ENCODE peak calls at places on chromosomes 16 and 17, in six cellular contexts. One of them, this sample, is unnamed.

GRCh38 chr17:19383681-19384470 is 3.1 kb downstream of the MFAP4 start:
- DNase-seq in IMR-90: peak; percentile 37
- DNase-seq in MM.1S: no peak
- DNase-seq in CD4-positive, CD25-positive, alpha-beta regulatory T cell: no peak
- DNase-seq in HAP-1: no peak
- DNase-seq in mucosa of descending colon: no peak
- DNase-seq in this sample: no peak

GRCh38 chr16:82672676-82673075 is 45.9 kb downstream of the CDH13 start:
- DNase-seq in IMR-90: peak; percentile 17
- DNase-seq in MM.1S: no peak
- DNase-seq in CD4-positive, CD25-positive, alpha-beta regulatory T cell: no peak
- DNase-seq in HAP-1: no peak
- DNase-seq in mucosa of descending colon: no peak
- DNase-seq in this sample: no peak

GRCh38 chr17:31096106-31096436 is 1.3 kb downstream of the NF1 start:
- DNase-seq in IMR-90: no peak
- DNase-seq in MM.1S: no peak
- DNase-seq in CD4-positive, CD25-positive, alpha-beta regulatory T cell: no peak
- DNase-seq in HAP-1: no peak
- DNase-seq in mucosa of descending colon: no peak
- DNase-seq in this sample: no peak

GRCh38 chr17:1174490-1174889 is 5.3 kb downstream of the ABR start:
- DNase-seq in IMR-90: no peak
- DNase-seq in MM.1S: no peak
- DNase-seq in CD4-positive, CD25-positive, alpha-beta regulatory T cell: no peak
- DNase-seq in HAP-1: no peak
- DNase-seq in mucosa of descending colon: no peak
- DNase-seq in this sample: no peak

GRCh38 chr16:35011-35775 is 18.2 kb downstream of the POLR3K start:
- DNase-seq in IMR-90: no peak
- DNase-seq in MM.1S: no peak
- DNase-seq in CD4-positive, CD25-positive, alpha-beta regulatory T cell: no peak
- DNase-seq in HAP-1: no peak
- DNase-seq in mucosa of descending colon: no peak
- DNase-seq in this sample: no peak

GRCh38 chr17:27810902-27811557 is 10.7 kb upstream of the NOS2 start:
- DNase-seq in IMR-90: peak; percentile 58
- DNase-seq in MM.1S: no peak
- DNase-seq in CD4-positive, CD25-positive, alpha-beta regulatory T cell: no peak
- DNase-seq in HAP-1: no peak
- DNase-seq in mucosa of descending colon: no peak
- DNase-seq in this sample: no peak

GRCh38 chr16:54986404-54986803 is 55.7 kb downstream of the IRX5 start:
- DNase-seq in IMR-90: no peak
- DNase-seq in MM.1S: no peak
- DNase-seq in CD4-positive, CD25-positive, alpha-beta regulatory T cell: no peak
- DNase-seq in HAP-1: no peak
- DNase-seq in mucosa of descending colon: no peak
- DNase-seq in this sample: no peak

GRCh38 chr16:30535777-30536190 is 1.1 kb upstream of the ZNF747 start:
- DNase-seq in IMR-90: peak; percentile 62
- DNase-seq in MM.1S: no peak
- DNase-seq in CD4-positive, CD25-positive, alpha-beta regulatory T cell: peak; percentile 45
- DNase-seq in HAP-1: peak; percentile 59
- DNase-seq in mucosa of descending colon: peak; percentile 80
- DNase-seq in this sample: peak; percentile 50

GRCh38 chr16:80816372-80816771 is 12.0 kb upstream of the CDYL2 start:
- DNase-seq in IMR-90: no peak
- DNase-seq in MM.1S: no peak
- DNase-seq in CD4-positive, CD25-positive, alpha-beta regulatory T cell: no peak
- DNase-seq in HAP-1: no peak
- DNase-seq in mucosa of descending colon: no peak
- DNase-seq in this sample: no peak

GRCh38 chr17:4715071-4715749 is 4.8 kb downstream of the ARRB2 start:
- DNase-seq in IMR-90: no peak
- DNase-seq in MM.1S: no peak
- DNase-seq in CD4-positive, CD25-positive, alpha-beta regulatory T cell: peak; percentile 24
- DNase-seq in HAP-1: no peak
- DNase-seq in mucosa of descending colon: no peak
- DNase-seq in this sample: peak; percentile 46

GRCh38 chr17:66459811-66460270 is 157.4 kb downstream of the PRKCA start:
- DNase-seq in IMR-90: peak; percentile 99
- DNase-seq in MM.1S: no peak
- DNase-seq in CD4-positive, CD25-positive, alpha-beta regulatory T cell: no peak
- DNase-seq in HAP-1: no peak
- DNase-seq in mucosa of descending colon: peak; percentile 45
- DNase-seq in this sample: no peak

GRCh38 chr17:74943808-74944522 is 8.3 kb downstream of the OTOP3 start:
- DNase-seq in IMR-90: no peak
- DNase-seq in MM.1S: no peak
- DNase-seq in CD4-positive, CD25-positive, alpha-beta regulatory T cell: no peak
- DNase-seq in HAP-1: no peak
- DNase-seq in mucosa of descending colon: peak; percentile 50
- DNase-seq in this sample: no peak

GRCh38 chr17:44331249-44331760 is 6.7 kb upstream of the SLC25A39 start:
- DNase-seq in IMR-90: peak; percentile 58
- DNase-seq in MM.1S: peak; percentile 90
- DNase-seq in CD4-positive, CD25-positive, alpha-beta regulatory T cell: peak; percentile 73
- DNase-seq in HAP-1: peak; percentile 74
- DNase-seq in mucosa of descending colon: peak; percentile 91
- DNase-seq in this sample: peak; percentile 62

GRCh38 chr17:14745541-14745940 is 444.7 kb downstream of the HS3ST3B1 start:
- DNase-seq in IMR-90: peak; percentile 43
- DNase-seq in MM.1S: no peak
- DNase-seq in CD4-positive, CD25-positive, alpha-beta regulatory T cell: no peak
- DNase-seq in HAP-1: no peak
- DNase-seq in mucosa of descending colon: no peak
- DNase-seq in this sample: no peak

GRCh38 chr17:22692801-22693171 is 1000.5 kb downstream of the KCNJ18 start:
- DNase-seq in IMR-90: no peak
- DNase-seq in MM.1S: no peak
- DNase-seq in CD4-positive, CD25-positive, alpha-beta regulatory T cell: no peak
- DNase-seq in HAP-1: no peak
- DNase-seq in mucosa of descending colon: no peak
- DNase-seq in this sample: no peak

GRCh38 chr16:56591377-56592060 is 2.2 kb downstream of the MT3 start:
- DNase-seq in IMR-90: no peak
- DNase-seq in MM.1S: no peak
- DNase-seq in CD4-positive, CD25-positive, alpha-beta regulatory T cell: no peak
- DNase-seq in HAP-1: no peak
- DNase-seq in mucosa of descending colon: no peak
- DNase-seq in this sample: no peak

GRCh38 chr17:7019839-7020519 is 2.9 kb upstream of the BCL6B start:
- DNase-seq in IMR-90: peak; percentile 23
- DNase-seq in MM.1S: no peak
- DNase-seq in CD4-positive, CD25-positive, alpha-beta regulatory T cell: no peak
- DNase-seq in HAP-1: no peak
- DNase-seq in mucosa of descending colon: peak; percentile 71
- DNase-seq in this sample: no peak

GRCh38 chr17:28707339-28707720 is 4.4 kb downstream of the PROCA1 start:
- DNase-seq in IMR-90: no peak
- DNase-seq in MM.1S: no peak
- DNase-seq in CD4-positive, CD25-positive, alpha-beta regulatory T cell: no peak
- DNase-seq in HAP-1: no peak
- DNase-seq in mucosa of descending colon: no peak
- DNase-seq in this sample: no peak

GRCh38 chr17:82161216-82161615 is 51.4 kb downstream of the CCDC57 start:
- DNase-seq in IMR-90: no peak
- DNase-seq in MM.1S: no peak
- DNase-seq in CD4-positive, CD25-positive, alpha-beta regulatory T cell: no peak
- DNase-seq in HAP-1: no peak
- DNase-seq in mucosa of descending colon: no peak
- DNase-seq in this sample: no peak

GRCh38 chr17:28727727-28728363 is 743 bp upstream of the NEK8 start:
- DNase-seq in IMR-90: peak; percentile 48
- DNase-seq in MM.1S: peak; percentile 94
- DNase-seq in CD4-positive, CD25-positive, alpha-beta regulatory T cell: peak; percentile 84
- DNase-seq in HAP-1: peak; percentile 68
- DNase-seq in mucosa of descending colon: peak; percentile 79
- DNase-seq in this sample: peak; percentile 73

DNA sequence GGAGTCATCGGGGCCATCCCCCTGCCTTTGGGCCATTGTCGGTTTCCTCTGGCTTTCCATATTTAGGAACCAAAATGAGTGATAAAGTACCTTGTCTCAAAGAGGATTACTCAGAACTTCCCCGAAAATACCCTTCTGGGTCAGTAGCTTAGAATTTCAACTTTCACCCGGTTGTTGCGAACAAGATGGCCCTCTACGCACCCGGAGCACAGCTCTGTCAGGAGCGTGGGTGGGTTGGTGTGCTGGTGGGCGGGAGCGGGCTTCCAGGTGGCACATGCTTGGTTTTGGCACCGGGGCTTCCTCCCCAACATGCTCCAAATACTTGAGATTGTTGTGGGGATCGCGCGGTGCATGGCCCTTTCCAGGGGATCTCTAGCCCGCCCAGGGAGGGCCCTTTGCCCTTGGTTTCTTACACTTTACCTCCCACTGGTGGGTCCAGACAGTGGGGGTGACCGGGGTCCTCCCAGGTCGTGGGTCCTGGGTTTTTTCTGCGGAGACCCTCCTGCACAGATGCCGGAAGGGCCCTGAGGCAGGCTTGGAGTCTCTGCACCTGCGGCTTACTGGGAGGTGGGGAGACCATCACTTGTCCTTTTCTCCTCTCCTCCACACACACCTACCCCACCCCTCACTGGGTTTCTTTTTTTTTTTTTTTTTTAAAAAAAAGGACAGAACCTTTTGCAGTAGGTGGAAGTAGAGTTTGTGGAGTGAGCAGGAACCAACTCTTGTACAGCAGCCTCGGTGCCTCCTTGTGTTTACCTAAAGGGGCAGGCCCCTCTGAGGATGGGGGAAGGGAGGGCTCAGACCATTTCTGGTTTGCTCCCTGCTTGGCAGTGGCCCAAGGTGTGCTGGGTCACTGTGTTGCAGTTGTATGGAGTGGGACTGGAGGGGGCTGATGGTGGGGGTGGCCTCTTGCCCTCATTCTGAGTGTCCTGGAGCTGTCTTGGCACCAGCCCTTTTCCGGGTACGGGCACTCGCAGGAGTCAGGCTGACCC is 142.1 kb downstream of the SEC14L1 start:
- DNase-seq in IMR-90: peak; percentile 43
- DNase-seq in MM.1S: no peak
- DNase-seq in CD4-positive, CD25-positive, alpha-beta regulatory T cell: no peak
- DNase-seq in HAP-1: no peak
- DNase-seq in mucosa of descending colon: peak; percentile 77
- DNase-seq in this sample: no peak
- H3K4me3 ChIP-seq in IMR-90: no peak overlapping the region
- H3K4me3 ChIP-seq in MM.1S: no peak overlapping the region
- H3K4me3 ChIP-seq in CD4-positive, CD25-positive, alpha-beta regulatory T cell: no peak overlapping the region
- H3K4me3 ChIP-seq in HAP-1: peak overlapping the region; percentile 93
- H3K4me3 ChIP-seq in mucosa of descending colon: no peak overlapping the region
- H3K4me3 ChIP-seq in this sample: no peak overlapping the region

GRCh38 chr17:48542956-48543853 is 1.7 kb downstream of the HOXB2 start:
- DNase-seq in IMR-90: peak; percentile 67
- DNase-seq in MM.1S: peak; percentile 45
- DNase-seq in CD4-positive, CD25-positive, alpha-beta regulatory T cell: peak; percentile 63
- DNase-seq in HAP-1: peak; percentile 26
- DNase-seq in mucosa of descending colon: peak; percentile 47
- DNase-seq in this sample: peak; percentile 55
- H3K36me3 ChIP-seq in IMR-90: peaks cover 20% of the 10 kb centered on the region
- H3K36me3 ChIP-seq in MM.1S: no peaks in the 10 kb centered on the region
- H3K36me3 ChIP-seq in CD4-positive, CD25-positive, alpha-beta regulatory T cell: no peaks in the 10 kb centered on the region
- H3K36me3 ChIP-seq in HAP-1: peaks cover 15% of the 10 kb centered on the region
- H3K36me3 ChIP-seq in mucosa of descending colon: no peaks in the 10 kb centered on the region
- H3K36me3 ChIP-seq in this sample: peaks cover 5% of the 10 kb centered on the region

GRCh38 chr16:75318737-75319136 is 67.3 kb upstream of the BCAR1 start:
- DNase-seq in IMR-90: no peak
- DNase-seq in MM.1S: no peak
- DNase-seq in CD4-positive, CD25-positive, alpha-beta regulatory T cell: no peak
- DNase-seq in HAP-1: no peak
- DNase-seq in mucosa of descending colon: no peak
- DNase-seq in this sample: no peak

GRCh38 chr16:75322706-75323105 is 71.3 kb upstream of the BCAR1 start:
- DNase-seq in IMR-90: peak; percentile 64
- DNase-seq in MM.1S: no peak
- DNase-seq in CD4-positive, CD25-positive, alpha-beta regulatory T cell: no peak
- DNase-seq in HAP-1: no peak
- DNase-seq in mucosa of descending colon: no peak
- DNase-seq in this sample: no peak

GRCh38 chr16:75319513-75320401 is 68.3 kb upstream of the BCAR1 start:
- DNase-seq in IMR-90: peak; percentile 92
- DNase-seq in MM.1S: peak; percentile 53
- DNase-seq in CD4-positive, CD25-positive, alpha-beta regulatory T cell: peak; percentile 31
- DNase-seq in HAP-1: no peak
- DNase-seq in mucosa of descending colon: no peak
- DNase-seq in this sample: peak; percentile 48

GRCh38 chr16:75323198-75323597 is 71.8 kb upstream of the BCAR1 start:
- DNase-seq in IMR-90: no peak
- DNase-seq in MM.1S: no peak
- DNase-seq in CD4-positive, CD25-positive, alpha-beta regulatory T cell: no peak
- DNase-seq in HAP-1: no peak
- DNase-seq in mucosa of descending colon: no peak
- DNase-seq in this sample: no peak

DNA sequence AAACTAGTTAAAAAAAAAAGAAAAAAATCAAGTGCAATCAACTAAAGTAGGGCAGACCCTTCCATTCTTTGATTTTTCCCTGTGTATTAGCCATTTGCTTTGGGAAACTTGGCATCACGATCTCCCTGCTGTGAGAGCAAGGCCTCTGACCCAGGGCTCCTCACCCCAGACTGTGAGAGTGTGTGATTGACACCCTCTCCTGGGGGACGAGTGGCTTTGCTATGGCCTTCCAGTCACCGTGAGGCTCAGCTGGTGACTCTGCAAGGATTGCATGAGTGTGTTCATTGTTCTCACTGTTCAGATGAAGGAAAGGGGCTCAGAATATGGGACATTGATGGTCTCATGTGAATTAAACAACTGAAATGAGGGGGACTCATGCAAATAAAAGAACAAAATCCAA is 69.0 kb upstream of the BCAR1 start:
- DNase-seq in IMR-90: no peak
- DNase-seq in MM.1S: no peak
- DNase-seq in CD4-positive, CD25-positive, alpha-beta regulatory T cell: no peak
- DNase-seq in HAP-1: no peak
- DNase-seq in mucosa of descending colon: no peak
- DNase-seq in this sample: no peak
- H3K4me3 ChIP-seq in IMR-90: no peak overlapping the region
- H3K4me3 ChIP-seq in MM.1S: no peak overlapping the region
- H3K4me3 ChIP-seq in CD4-positive, CD25-positive, alpha-beta regulatory T cell: peak overlapping the region; percentile 71
- H3K4me3 ChIP-seq in HAP-1: no peak overlapping the region
- H3K4me3 ChIP-seq in mucosa of descending colon: no peak overlapping the region
- H3K4me3 ChIP-seq in this sample: no peak overlapping the region

DNA sequence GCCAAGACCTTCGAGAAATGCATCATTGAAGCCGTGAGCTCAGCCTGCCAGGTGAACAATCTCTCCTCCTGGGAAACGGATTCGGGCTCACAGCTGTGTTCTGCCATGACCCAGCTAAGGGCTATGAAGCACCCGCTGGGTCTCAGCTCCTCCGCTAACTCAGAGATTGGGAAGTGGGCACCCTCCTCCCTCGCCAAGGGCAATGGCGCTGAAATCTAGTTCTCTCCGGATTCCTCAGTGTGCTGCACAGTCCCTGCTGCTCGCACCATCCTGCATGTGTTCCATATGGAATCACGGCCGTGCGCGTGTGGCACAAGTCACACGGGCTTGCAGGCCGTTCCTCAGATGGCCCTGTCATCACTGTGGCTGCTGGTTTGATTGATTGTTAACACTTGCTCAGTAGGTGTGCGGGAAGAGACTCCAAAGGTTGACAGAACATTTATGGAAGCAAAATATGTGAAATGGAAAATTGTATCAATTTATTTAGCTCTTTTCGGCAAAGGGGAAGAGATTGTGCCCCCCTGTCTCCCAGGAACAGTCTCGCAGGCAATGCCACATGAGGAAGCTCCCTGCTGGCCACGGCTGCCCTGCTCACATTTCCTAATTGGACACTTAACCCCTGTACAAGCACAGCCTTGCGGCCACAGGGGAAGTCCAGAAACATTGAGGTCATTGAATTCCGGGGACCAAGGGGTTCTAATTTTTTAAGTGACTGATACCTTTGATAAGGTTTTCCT is 58.8 kb downstream of the RNF213 start:
- DNase-seq in IMR-90: no peak
- DNase-seq in MM.1S: no peak
- DNase-seq in CD4-positive, CD25-positive, alpha-beta regulatory T cell: no peak
- DNase-seq in HAP-1: no peak
- DNase-seq in mucosa of descending colon: no peak
- DNase-seq in this sample: no peak
- H3K36me3 ChIP-seq in IMR-90: peaks cover 55% of the 10 kb centered on the region
- H3K36me3 ChIP-seq in MM.1S: no peaks in the 10 kb centered on the region
- H3K36me3 ChIP-seq in CD4-positive, CD25-positive, alpha-beta regulatory T cell: peaks cover 78% of the 10 kb centered on the region
- H3K36me3 ChIP-seq in HAP-1: peaks cover 7% of the 10 kb centered on the region
- H3K36me3 ChIP-seq in mucosa of descending colon: peaks cover 3% of the 10 kb centered on the region
- H3K36me3 ChIP-seq in this sample: peaks cover 94% of the 10 kb centered on the region

This sample was measured in naive thymus-derived CD4-positive, alpha-beta T cell.